ENCODE peak calls at places on chromosome 14, in five cellular contexts. One of them, this sample, is unnamed.

GRCh38 chr14:90302529-90303303 is 29.0 kb downstream of the NRDE2 start:
- DNase-seq in natural killer cell: no peak
- DNase-seq in neural crest cell: no peak
- DNase-seq in B cell: no peak
- DNase-seq in IMR-90: no peak
- DNase-seq in this sample: no peak

GRCh38 chr14:61222388-61222787 is 58.8 kb downstream of the TMEM30B start:
- DNase-seq in natural killer cell: no peak
- DNase-seq in neural crest cell: no peak
- DNase-seq in B cell: no peak
- DNase-seq in IMR-90: no peak
- DNase-seq in this sample: no peak

GRCh38 chr14:76701981-76702380 is 59.3 kb upstream of the VASH1 start:
- DNase-seq in IMR-90: no peak
- DNase-seq in neural crest cell: no peak
- DNase-seq in natural killer cell: no peak
- DNase-seq in B cell: no peak
- DNase-seq in this sample: no peak

GRCh38 chr14:54348001-54348611 is 48.7 kb upstream of the CDKN3 start:
- DNase-seq in IMR-90: peak; percentile 47
- DNase-seq in B cell: peak; percentile 43
- DNase-seq in neural crest cell: peak; percentile 37
- DNase-seq in natural killer cell: no peak
- DNase-seq in this sample: no peak

GRCh38 chr14:101071493-101071891 is 168.0 kb upstream of the RTL1 start:
- DNase-seq in B cell: no peak
- DNase-seq in natural killer cell: peak; percentile 7
- DNase-seq in IMR-90: no peak
- DNase-seq in neural crest cell: no peak
- DNase-seq in this sample: no peak

GRCh38 chr14:66311935-66312334 is 174.2 kb upstream of the CCDC196 start:
- DNase-seq in neural crest cell: no peak
- DNase-seq in IMR-90: no peak
- DNase-seq in natural killer cell: no peak
- DNase-seq in B cell: no peak
- DNase-seq in this sample: no peak

GRCh38 chr14:43003845-43004244 is 1397.2 kb downstream of the LRFN5 start:
- DNase-seq in neural crest cell: no peak
- DNase-seq in B cell: no peak
- DNase-seq in IMR-90: peak; percentile 1
- DNase-seq in natural killer cell: no peak
- DNase-seq in this sample: no peak

GRCh38 chr14:83470466-83470865 is 1936.8 kb upstream of the SEL1L start:
- DNase-seq in B cell: no peak
- DNase-seq in IMR-90: no peak
- DNase-seq in natural killer cell: no peak
- DNase-seq in neural crest cell: no peak
- DNase-seq in this sample: no peak

GRCh38 chr14:97705976-97706375 is 908.8 kb downstream of the VRK1 start:
- DNase-seq in B cell: no peak
- DNase-seq in natural killer cell: peak; percentile 52
- DNase-seq in IMR-90: no peak
- DNase-seq in neural crest cell: no peak
- DNase-seq in this sample: no peak

GRCh38 chr14:73239463-73240241 is 2.3 kb downstream of the PAPLN start:
- DNase-seq in IMR-90: peak; percentile 49
- DNase-seq in B cell: peak; percentile 35
- DNase-seq in neural crest cell: no peak
- DNase-seq in natural killer cell: no peak
- DNase-seq in this sample: no peak

GRCh38 chr14:93970967-93971634 is 5.3 kb downstream of the ASB2 start:
- DNase-seq in B cell: peak; percentile 65
- DNase-seq in neural crest cell: no peak
- DNase-seq in IMR-90: peak; percentile 18
- DNase-seq in natural killer cell: peak; percentile 51
- DNase-seq in this sample: no peak

GRCh38 chr14:76918751-76919421 is 92.7 kb downstream of the LRRC74A start:
- DNase-seq in natural killer cell: no peak
- DNase-seq in B cell: no peak
- DNase-seq in neural crest cell: no peak
- DNase-seq in IMR-90: peak; percentile 99
- DNase-seq in this sample: peak; percentile 69

GRCh38 chr14:71730471-71730870 is 201.8 kb upstream of the RGS6 start:
- DNase-seq in neural crest cell: no peak
- DNase-seq in IMR-90: no peak
- DNase-seq in natural killer cell: no peak
- DNase-seq in B cell: no peak
- DNase-seq in this sample: no peak

GRCh38 chr14:96752156-96752555 is 45.0 kb upstream of the VRK1 start:
- DNase-seq in neural crest cell: no peak
- DNase-seq in natural killer cell: no peak
- DNase-seq in IMR-90: no peak
- DNase-seq in B cell: no peak
- DNase-seq in this sample: no peak

GRCh38 chr14:32428149-32428548 is 99.1 kb downstream of the AKAP6 start:
- DNase-seq in B cell: no peak
- DNase-seq in neural crest cell: no peak
- DNase-seq in natural killer cell: no peak
- DNase-seq in IMR-90: peak; percentile 27
- DNase-seq in this sample: no peak

GRCh38 chr14:41285193-41285748 is 321.4 kb upstream of the LRFN5 start:
- DNase-seq in neural crest cell: peak; percentile 60
- DNase-seq in natural killer cell: no peak
- DNase-seq in B cell: no peak
- DNase-seq in IMR-90: peak; percentile 1
- DNase-seq in this sample: no peak

GRCh38 chr14:71908141-71908540 is 24.1 kb upstream of the RGS6 start:
- DNase-seq in IMR-90: no peak
- DNase-seq in natural killer cell: no peak
- DNase-seq in neural crest cell: no peak
- DNase-seq in B cell: no peak
- DNase-seq in this sample: no peak

GRCh38 chr14:89237923-89238529 is 179.0 kb downstream of the FOXN3 start:
- DNase-seq in neural crest cell: no peak
- DNase-seq in natural killer cell: no peak
- DNase-seq in IMR-90: peak; percentile 19
- DNase-seq in B cell: no peak
- DNase-seq in this sample: no peak
- TF ChIP-seq CTCF in neural crest cell: peak; percentile 50
- TF ChIP-seq CTCF in natural killer cell: no peak
- TF ChIP-seq CTCF in IMR-90: peak; percentile 33
- TF ChIP-seq CTCF in B cell: no peak
- TF ChIP-seq CTCF in this sample: peak; percentile 26

DNA sequence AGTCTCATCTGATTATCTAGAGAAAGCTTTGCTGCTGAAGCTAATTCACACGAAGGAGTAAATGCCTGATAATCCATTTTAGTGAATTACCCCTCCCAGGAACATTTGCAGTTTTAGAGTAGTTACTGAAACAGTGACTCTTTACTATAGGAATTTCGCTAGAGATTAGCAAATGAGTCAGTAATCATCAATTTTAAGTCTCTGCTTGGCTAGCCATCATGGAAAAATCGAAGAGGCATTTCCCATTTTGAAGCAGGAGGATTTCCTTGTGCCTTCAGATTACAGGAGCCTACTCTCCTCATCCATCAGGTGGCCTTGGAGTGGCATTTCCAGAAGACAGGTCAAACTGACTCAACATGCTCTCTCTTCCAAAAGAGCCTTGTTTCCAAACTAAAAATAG is 154.5 kb downstream of the EGLN3 start:
- DNase-seq in IMR-90: no peak
- DNase-seq in neural crest cell: no peak
- DNase-seq in B cell: no peak
- DNase-seq in natural killer cell: no peak
- DNase-seq in this sample: no peak
- TF ChIP-seq CTCF in IMR-90: no peak
- TF ChIP-seq CTCF in neural crest cell: no peak
- TF ChIP-seq CTCF in B cell: no peak
- TF ChIP-seq CTCF in natural killer cell: no peak
- TF ChIP-seq CTCF in this sample: no peak

DNA sequence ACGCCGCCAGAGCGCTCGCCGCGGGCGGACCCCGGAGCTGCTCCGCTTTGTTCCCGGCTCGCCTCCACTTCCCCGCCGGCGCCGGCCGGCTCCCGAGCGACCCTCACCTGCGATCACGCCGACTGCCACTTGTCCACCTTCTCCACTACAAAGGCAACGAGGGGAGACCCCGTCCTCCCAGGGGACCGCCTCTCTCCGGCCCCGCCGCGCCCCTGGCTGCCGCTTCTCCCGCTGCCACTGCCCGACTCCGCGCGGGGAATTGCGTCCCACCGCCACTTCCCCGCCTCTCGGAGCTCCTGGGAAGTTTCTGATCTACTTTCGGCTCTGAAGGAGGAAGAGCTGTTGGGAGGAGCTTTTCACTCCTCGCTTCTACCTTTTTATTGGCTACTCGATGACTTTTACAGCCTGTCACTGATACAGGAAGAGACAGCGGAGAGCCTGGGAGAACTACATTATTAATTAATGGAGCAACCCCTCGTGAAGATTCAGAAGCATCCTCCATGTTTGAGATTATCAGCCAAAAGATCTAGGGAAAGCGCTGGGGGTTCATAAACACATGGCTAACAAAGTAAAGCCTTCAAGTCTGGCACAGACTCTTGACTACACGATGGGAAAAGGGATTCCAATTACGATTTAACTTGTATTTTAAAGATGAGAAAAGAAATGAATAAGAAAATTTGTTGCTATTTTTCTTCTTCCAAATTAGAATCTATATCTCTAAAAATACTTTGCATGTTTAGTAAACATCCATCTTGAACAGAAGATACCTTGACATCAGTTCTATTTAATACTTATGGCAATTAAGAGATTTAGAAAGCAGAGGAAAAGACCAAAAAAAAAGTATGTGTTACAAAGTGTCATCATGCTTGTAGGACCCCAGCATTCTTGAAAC is at the start of gene BAZ1A:
- DNase-seq in IMR-90: peak; percentile 91
- DNase-seq in neural crest cell: peak; percentile 65
- DNase-seq in natural killer cell: peak; percentile 41
- DNase-seq in B cell: peak; percentile 62
- DNase-seq in this sample: peak; percentile 45
- TF ChIP-seq CTCF in IMR-90: peak; percentile 8
- TF ChIP-seq CTCF in neural crest cell: peak; percentile 28
- TF ChIP-seq CTCF in natural killer cell: no peak
- TF ChIP-seq CTCF in B cell: no peak
- TF ChIP-seq CTCF in this sample: no peak

DNA sequence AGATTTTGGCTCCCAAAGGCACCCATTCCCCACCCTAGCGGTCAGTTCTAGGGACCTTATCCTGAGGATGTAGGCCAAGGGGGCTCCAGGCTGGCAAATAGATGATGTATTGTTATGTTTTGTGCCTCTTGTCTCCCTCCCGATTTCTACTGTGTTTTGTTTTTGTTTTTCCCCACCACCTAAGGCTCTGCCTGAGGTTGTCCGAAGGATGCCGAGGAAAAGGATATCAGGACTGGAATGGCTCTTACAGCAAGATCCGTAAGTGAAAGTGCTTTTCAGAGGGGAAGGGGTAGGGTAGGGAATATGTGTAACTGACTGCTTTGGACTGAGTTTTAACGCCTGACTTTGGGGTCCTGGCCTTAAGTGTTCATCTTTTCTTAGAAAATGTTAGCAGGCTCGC is 6.6 kb downstream of the FOXG1 start:
- DNase-seq in neural crest cell: no peak
- DNase-seq in B cell: no peak
- DNase-seq in natural killer cell: no peak
- DNase-seq in IMR-90: no peak
- DNase-seq in this sample: no peak
- TF ChIP-seq CTCF in neural crest cell: no peak
- TF ChIP-seq CTCF in B cell: no peak
- TF ChIP-seq CTCF in natural killer cell: no peak
- TF ChIP-seq CTCF in IMR-90: no peak
- TF ChIP-seq CTCF in this sample: no peak

GRCh38 chr14:104158827-104159798 is 20.7 kb downstream of the KIF26A start:
- DNase-seq in neural crest cell: no peak
- DNase-seq in B cell: no peak
- DNase-seq in IMR-90: no peak
- DNase-seq in natural killer cell: no peak
- DNase-seq in this sample: no peak

GRCh38 chr14:104155513-104155912 is 17.1 kb downstream of the KIF26A start:
- DNase-seq in natural killer cell: no peak
- DNase-seq in neural crest cell: no peak
- DNase-seq in IMR-90: no peak
- DNase-seq in B cell: no peak
- DNase-seq in this sample: no peak

GRCh38 chr14:104156142-104156541 is 17.8 kb downstream of the KIF26A start:
- DNase-seq in neural crest cell: no peak
- DNase-seq in B cell: no peak
- DNase-seq in IMR-90: no peak
- DNase-seq in natural killer cell: no peak
- DNase-seq in this sample: no peak

GRCh38 chr14:104159990-104160389 is 21.6 kb downstream of the KIF26A start:
- DNase-seq in natural killer cell: no peak
- DNase-seq in B cell: no peak
- DNase-seq in neural crest cell: no peak
- DNase-seq in IMR-90: no peak
- DNase-seq in this sample: no peak

DNA sequence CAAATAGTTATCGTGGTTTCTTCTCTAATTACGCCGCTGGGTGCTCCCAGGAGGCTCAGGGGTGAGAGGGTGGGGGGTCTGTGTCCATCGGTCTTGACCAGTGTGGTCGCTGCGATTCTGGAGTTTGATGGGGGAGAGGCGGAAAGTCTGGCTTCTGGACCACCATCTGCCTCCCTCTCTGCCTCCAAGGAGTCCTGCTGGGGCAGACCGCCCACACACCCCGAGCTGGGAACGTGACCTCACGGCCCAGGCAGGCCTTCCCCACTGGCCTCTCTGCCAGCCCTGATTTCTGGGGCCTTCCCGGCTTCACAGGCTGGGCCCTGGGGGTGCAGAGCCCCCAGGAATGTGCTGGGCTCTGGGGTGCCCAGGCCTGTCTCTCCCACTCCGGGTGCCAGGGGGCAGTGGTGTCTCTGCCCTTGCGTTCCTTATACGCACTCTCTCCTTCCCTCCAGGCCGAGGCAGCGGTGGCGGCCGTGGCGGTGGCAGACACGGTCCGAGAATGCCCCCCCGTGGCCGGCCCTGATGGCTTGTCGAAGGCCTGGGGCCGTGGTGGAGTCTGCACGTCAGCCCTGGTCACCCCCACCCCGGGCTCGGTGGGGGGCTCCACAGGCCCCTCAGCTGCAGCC is 19.0 kb downstream of the KIF26A start:
- DNase-seq in natural killer cell: no peak
- DNase-seq in B cell: no peak
- DNase-seq in IMR-90: no peak
- DNase-seq in neural crest cell: no peak
- DNase-seq in this sample: no peak
- TF ChIP-seq CTCF in natural killer cell: no peak
- TF ChIP-seq CTCF in B cell: no peak
- TF ChIP-seq CTCF in IMR-90: no peak
- TF ChIP-seq CTCF in neural crest cell: peak; percentile 38
- TF ChIP-seq CTCF in this sample: no peak

GRCh38 chr14:70451874-70452273 is at the start of gene ADAM21:
- DNase-seq in natural killer cell: no peak
- DNase-seq in B cell: no peak
- DNase-seq in neural crest cell: no peak
- DNase-seq in IMR-90: no peak
- DNase-seq in this sample: no peak
- TF ChIP-seq CTCF in natural killer cell: no peak
- TF ChIP-seq CTCF in B cell: no peak
- TF ChIP-seq CTCF in neural crest cell: no peak
- TF ChIP-seq CTCF in IMR-90: no peak
- TF ChIP-seq CTCF in this sample: no peak

GRCh38 chr14:105492051-105492965 is 1.3 kb downstream of the TEDC1 start:
- DNase-seq in B cell: peak; percentile 42
- DNase-seq in neural crest cell: no peak
- DNase-seq in IMR-90: no peak
- DNase-seq in natural killer cell: no peak
- DNase-seq in this sample: no peak
- TF ChIP-seq CTCF in B cell: no peak
- TF ChIP-seq CTCF in neural crest cell: no peak
- TF ChIP-seq CTCF in IMR-90: no peak
- TF ChIP-seq CTCF in natural killer cell: no peak
- TF ChIP-seq CTCF in this sample: no peak

GRCh38 chr14:86153480-86153879 is 623.5 kb downstream of the FLRT2 start:
- DNase-seq in IMR-90: no peak
- DNase-seq in natural killer cell: no peak
- DNase-seq in B cell: no peak
- DNase-seq in neural crest cell: no peak
- DNase-seq in this sample: no peak
- TF ChIP-seq CTCF in IMR-90: no peak
- TF ChIP-seq CTCF in natural killer cell: no peak
- TF ChIP-seq CTCF in B cell: no peak
- TF ChIP-seq CTCF in neural crest cell: peak; percentile 47
- TF ChIP-seq CTCF in this sample: no peak

This sample was measured in CD14-positive monocyte.